ENCODE peak calls at places on chromosomes 16 and 17, in four cellular contexts. I is H1, M is K562, K is SK-N-SH. R is an unnamed sample.

GRCh38 chr16:54284319-54284930 is 2.2 kb downstream of the IRX3 start:
- DNase-seq in I (peak; percentile 66), M (no peak), K (peak; percentile 57), R (peak; percentile 46)

GRCh38 chr17:80005360-80006338 is 30.0 kb downstream of the TBC1D16 start:
- DNase-seq in I (peak; percentile 86), M (peak; percentile 86), K (peak; percentile 96), R (peak; percentile 76)

GRCh38 chr16:80164881-80165280 is 375.9 kb upstream of the DYNLRB2 start:
- DNase-seq in I (no peak), M (no peak), K (no peak), R (no peak)

GRCh38 chr16:81476732-81477131 is 32.1 kb downstream of the CMIP start:
- DNase-seq in I (no peak), M (no peak), K (no peak), R (no peak)

GRCh38 chr16:49857423-49858181 is 1.7 kb upstream of the ZNF423 start:
- DNase-seq in I (peak; percentile 89), M (peak; percentile 86), K (peak; percentile 86), R (peak; percentile 85)

GRCh38 chr16:51876934-51877333 is 670.0 kb downstream of the TOX3 start:
- DNase-seq in I (no peak), M (no peak), K (no peak), R (no peak)

GRCh38 chr17:78137392-78138203 is 7.0 kb downstream of the TMC8 start:
- DNase-seq in I (peak; percentile 71), M (peak; percentile 60), K (peak; percentile 60), R (peak; percentile 59)

GRCh38 chr16:64615647-64616280 is 506.1 kb downstream of the CDH11 start:
- DNase-seq in I (peak; percentile 63), M (no peak), K (no peak), R (peak; percentile 68)

GRCh38 chr17:75260679-75261335 is 599 bp downstream of the GGA3 start:
- DNase-seq in I (no peak), M (no peak), K (peak; percentile 13), R (peak; percentile 32)

GRCh38 chr16:80288616-80289015 is 252.2 kb upstream of the DYNLRB2 start:
- DNase-seq in I (no peak), M (no peak), K (no peak), R (no peak)

GRCh38 chr16:2775317-2775716 is 1.8 kb downstream of the ELOB start:
- DNase-seq in I (no peak), M (no peak), K (no peak), R (no peak)

GRCh38 chr17:20966869-20967268 is 75.9 kb downstream of the USP22 start:
- DNase-seq in I (no peak), M (no peak), K (no peak), R (no peak)

GRCh38 chr16:23302045-23302956 is at the start of gene SCNN1B:
- DNase-seq in I (peak; percentile 67), M (no peak), K (peak; percentile 71), R (peak; percentile 58)

GRCh38 chr16:2799852-2800226 is 1.6 kb downstream of the PRSS41 start:
- DNase-seq in I (no peak), M (no peak), K (no peak), R (no peak)

GRCh38 chr17:48773245-48773644 is 43.8 kb downstream of the TTLL6 start:
- DNase-seq in I (no peak), M (no peak), K (no peak), R (no peak)

GRCh38 chr16:24541534-24541933 is 2.2 kb downstream of the RBBP6 start:
- DNase-seq in I (no peak), M (no peak), K (no peak), R (no peak)

GRCh38 chr16:2912330-2913199 is 834 bp downstream of the FLYWCH1 start:
- DNase-seq in I (no peak), M (peak; percentile 59), K (peak; percentile 47), R (peak; percentile 38)

GRCh38 chr16:11699234-11699894 is 31.1 kb downstream of the SNN start:
- DNase-seq in I (no peak), M (no peak), K (no peak), R (no peak)

GRCh38 chr17:14321980-14322776 is 21.3 kb downstream of the HS3ST3B1 start:
- DNase-seq in I (no peak), M (no peak), K (no peak), R (no peak)

GRCh38 chr17:48642059-48642842 is 16.1 kb upstream of the HOXB9 start:
- DNase-seq in I (peak; percentile 79), M (no peak), K (peak; percentile 35), R (peak; percentile 80)

GRCh38 chr16:72859581-72859980 is 188.3 kb downstream of the ZFHX3 start:
- DNase-seq in I (no peak), M (no peak), K (no peak), R (no peak)

GRCh38 chr16:963913-964695 is 6.7 kb downstream of the LMF1 start:
- DNase-seq in I (no peak), M (no peak), K (no peak), R (no peak)

GRCh38 chr17:13016881-13017622 is 775 bp downstream of the ELAC2 start:
- DNase-seq in I (no peak), M (no peak), K (no peak), R (no peak)

GRCh38 chr17:19012171-19013080 is 7.9 kb upstream of the FAM83G start:
- DNase-seq in I (no peak), M (no peak), K (no peak), R (no peak)

GRCh38 chr16:8861563-8862308 is 7.1 kb downstream of the CARHSP1 start:
- DNase-seq in I (no peak), M (no peak), K (no peak), R (no peak)
- TF ChIP-seq TEAD4 in I (no peak), M (no peak), K (no peak), R (no peak)

GRCh38 chr16:22210285-22210684 is 4.2 kb downstream of the EEF2K start:
- DNase-seq in I (no peak), M (no peak), K (no peak), R (no peak)
- TF ChIP-seq TEAD4 in I (no peak), M (no peak), K (no peak), R (no peak)

GRCh38 chr17:41702712-41703111 is 9.4 kb upstream of the GAST start:
- DNase-seq in I (no peak), M (no peak), K (no peak), R (no peak)

GRCh38 chr17:41710472-41711090 is 1.6 kb upstream of the GAST start:
- DNase-seq in I (no peak), M (peak; percentile 36), K (no peak), R (no peak)

GRCh38 chr17:41707803-41708669 is 4.1 kb upstream of the GAST start:
- DNase-seq in I (no peak), M (no peak), K (no peak), R (no peak)

DNA sequence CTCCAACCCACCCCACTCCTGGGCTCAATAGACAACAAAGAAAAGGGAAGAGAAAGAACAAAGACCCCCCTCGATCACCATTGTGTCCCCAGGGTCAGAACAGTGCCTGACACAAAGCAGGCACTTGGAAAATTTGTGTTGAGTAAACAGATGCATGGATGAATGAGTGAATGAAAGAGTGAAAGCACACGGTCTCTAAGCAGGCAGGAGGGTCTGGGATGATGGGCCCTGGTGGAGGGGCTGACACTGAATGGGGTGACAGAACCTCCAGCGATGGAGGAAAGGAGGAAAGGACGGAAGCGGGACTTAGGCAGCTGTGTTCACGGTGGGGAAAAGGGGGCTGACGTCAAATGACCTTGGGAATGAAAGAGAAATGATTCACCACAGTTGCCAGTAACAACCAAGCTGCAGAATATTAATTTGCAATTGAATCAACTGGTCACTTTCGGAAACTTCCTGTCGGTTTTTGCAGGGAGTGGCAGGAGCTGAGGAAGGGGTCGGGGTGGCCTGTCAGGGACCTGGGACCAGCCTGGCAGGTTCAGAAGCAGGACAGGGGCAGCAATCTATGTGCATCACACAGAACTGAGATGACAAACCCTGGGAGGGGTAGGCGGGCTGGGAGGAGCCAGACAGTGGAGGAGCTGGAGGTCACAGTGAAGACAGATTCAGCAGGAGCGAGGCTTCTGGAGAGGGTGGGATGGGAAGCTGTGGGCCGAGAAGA is 6.7 kb upstream of the GAST start:
- DNase-seq in I (peak; percentile 58), M (no peak), K (no peak), R (peak; percentile 32)
- TF ChIP-seq TEAD4 in I (no peak), M (no peak), K (no peak), R (no peak)

GRCh38 chr17:50234581-50234980 is 33.1 kb upstream of the COL1A1 start:
- DNase-seq in I (no peak), M (no peak), K (no peak), R (no peak)
- TF ChIP-seq TEAD4 in I (no peak), M (no peak), K (no peak), R (no peak)

GRCh38 chr17:82246365-82247174 is 17.7 kb downstream of the SLC16A3 start:
- DNase-seq in I (no peak), M (peak; percentile 35), K (peak; percentile 44), R (no peak)
- TF ChIP-seq TEAD4 in I (no peak), M (no peak), K (no peak), R (no peak)

GRCh38 chr17:37827905-37828304 is 83.0 kb upstream of the HNF1B start:
- DNase-seq in I (no peak), M (no peak), K (no peak), R (no peak)

GRCh38 chr17:37826497-37827115 is 81.7 kb upstream of the HNF1B start:
- DNase-seq in I (no peak), M (no peak), K (no peak), R (no peak)

GRCh38 chr17:37824534-37825485 is 80.0 kb upstream of the HNF1B start:
- DNase-seq in I (no peak), M (no peak), K (no peak), R (no peak)

GRCh38 chr17:37828313-37829124 is 83.7 kb upstream of the HNF1B start:
- DNase-seq in I (no peak), M (peak; percentile 68), K (no peak), R (no peak)

DNA sequence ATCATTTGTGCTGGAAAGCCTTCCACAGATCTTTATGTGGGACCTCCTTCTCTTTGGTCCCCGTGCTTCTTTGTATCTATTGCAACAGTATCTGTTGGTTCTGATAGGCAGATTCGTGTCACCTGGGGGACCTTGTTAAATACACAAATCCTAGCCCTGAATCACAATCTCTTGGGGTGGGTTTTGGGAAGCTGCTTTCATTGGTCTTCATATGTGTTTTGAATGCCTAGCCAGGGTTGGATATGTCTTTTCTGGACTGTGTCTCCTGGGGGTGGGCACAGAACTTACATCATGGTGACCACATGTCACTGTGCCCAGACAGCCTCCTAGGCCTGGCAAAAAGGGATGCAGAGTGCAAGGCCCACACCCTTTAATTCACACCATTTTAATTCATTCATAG is 81.0 kb upstream of the HNF1B start:
- DNase-seq in I (no peak), M (no peak), K (no peak), R (no peak)
- TF ChIP-seq TEAD4 in I (no peak), M (no peak), K (no peak), R (no peak)

GRCh38 chr17:28896884-28897768 is at the start of gene FLOT2:
- DNase-seq in I (peak; percentile 83), M (peak; percentile 88), K (peak; percentile 92), R (peak; percentile 72)
- TF ChIP-seq TEAD4 in I (peak; percentile 51), M (no peak), K (no peak), R (no peak)